ENCODE peak calls at places on chromosome 21, in seven cellular contexts. W is tibial artery; Q is kidney epithelial cell; N is LoVo; B is heart left ventricle; J is DMS 273 treated with DMSO at 0.1 percent for 48 hours; P is CD8-positive, alpha-beta memory T cell. K is an unnamed sample.

GRCh38 chr21:17527240-17527639 is 14.4 kb downstream of the CXADR start:
- DNase-seq in W (no peak), Q (no peak), N (peak; percentile 52), B (no peak), J (peak; percentile 4), P (no peak), K (no peak)

GRCh38 chr21:26820473-26820872 is 24.7 kb downstream of the ADAMTS1 start:
- DNase-seq in W (no peak), Q (no peak), N (no peak), B (no peak), J (no peak), P (no peak), K (no peak)

GRCh38 chr21:33033094-33033951 is 7.6 kb downstream of the OLIG2 start:
- DNase-seq in W (no peak), Q (no peak), N (no peak), B (no peak), J (no peak), P (no peak), K (no peak)

GRCh38 chr21:38639782-38640750 is 141.8 kb upstream of the ERG start:
- DNase-seq in W (no peak), Q (no peak), N (no peak), B (no peak), J (no peak), P (no peak), K (no peak)

GRCh38 chr21:33843216-33843615 is 72.4 kb downstream of the ATP5PO start:
- DNase-seq in W (peak; percentile 73), Q (no peak), N (no peak), B (no peak), J (no peak), P (no peak), K (no peak)

GRCh38 chr21:46622226-46622625 is 13.2 kb upstream of the PRMT2 start:
- DNase-seq in W (peak; percentile 24), Q (no peak), N (no peak), B (peak; percentile 46), J (no peak), P (peak; percentile 24), K (peak; percentile 85)

GRCh38 chr21:38830667-38831525 is 25.2 kb downstream of the ETS2 start:
- DNase-seq in W (no peak), Q (no peak), N (no peak), B (no peak), J (no peak), P (no peak), K (no peak)

GRCh38 chr21:41898998-41899397 is 19.9 kb upstream of the PRDM15 start:
- DNase-seq in W (no peak), Q (no peak), N (no peak), B (no peak), J (no peak), P (no peak), K (no peak)

GRCh38 chr21:38957575-38958340 is 152.0 kb downstream of the ETS2 start:
- DNase-seq in W (no peak), Q (no peak), N (no peak), B (peak; percentile 20), J (no peak), P (no peak), K (no peak)

GRCh38 chr21:27818847-27819246 is 852.0 kb upstream of the ADAMTS5 start:
- DNase-seq in W (no peak), Q (peak; percentile 44), N (no peak), B (no peak), J (no peak), P (no peak), K (no peak)

GRCh38 chr21:34668803-34669148 is at the start of gene CLIC6:
- DNase-seq in W (peak; percentile 75), Q (no peak), N (no peak), B (peak; percentile 41), J (no peak), P (no peak), K (no peak)

GRCh38 chr21:38913120-38913975 is 107.6 kb downstream of the ETS2 start:
- DNase-seq in W (peak; percentile 44), Q (no peak), N (peak; percentile 96), B (peak; percentile 80), J (no peak), P (no peak), K (no peak)

GRCh38 chr21:41199123-41199522 is 31.2 kb downstream of the BACE2 start:
- DNase-seq in W (no peak), Q (no peak), N (no peak), B (no peak), J (no peak), P (no peak), K (no peak)

GRCh38 chr21:41249476-41249875 is 67.1 kb upstream of the FAM3B start:
- DNase-seq in W (no peak), Q (no peak), N (no peak), B (no peak), J (no peak), P (no peak), K (no peak)

GRCh38 chr21:38380391-38381137 is 117.7 kb downstream of the ERG start:
- DNase-seq in W (no peak), Q (no peak), N (no peak), B (no peak), J (no peak), P (no peak), K (no peak)

GRCh38 chr21:26099610-26100219 is 70.9 kb downstream of the APP start:
- DNase-seq in W (no peak), Q (no peak), N (no peak), B (no peak), J (no peak), P (no peak), K (no peak)

GRCh38 chr21:38476385-38476784 is 21.9 kb downstream of the ERG start:
- DNase-seq in W (no peak), Q (no peak), N (no peak), B (peak; percentile 37), J (no peak), P (no peak), K (no peak)

K was measured in naive thymus-derived CD4-positive, alpha-beta T cell.